ENCODE peak calls at places on chromosomes 4 and X, in seven cellular contexts. K, Q, O, E, C, M and L are unnamed samples. For H3K4me1, the result is how much of the 10 kb centered on the place peaks cover.

GRCh38 chr4:42985971-42986370 is 93.5 kb downstream of the GRXCR1 start:
- DNase-seq in K (no peak), Q (no peak), O (no peak), E (no peak), C (no peak), M (no peak), L (no peak)

GRCh38 chr4:112523008-112523440 is 7.0 kb upstream of the NEUROG2 start:
- DNase-seq in K (no peak), Q (no peak), O (peak), E (peak), C (no peak), M (peak), L (no peak)

GRCh38 chr4:186485621-186486062 is 69.7 kb downstream of the MTNR1A start:
- DNase-seq in K (no peak), Q (peak), O (no peak), E (no peak), C (no peak), M (no peak), L (no peak)

GRCh38 chrX:150361070-150361776 is 1.9 kb upstream of the MAMLD1 start:
- DNase-seq in K (peak), Q (peak), O (peak), E (peak), C (no peak), M (peak), L (no peak)

GRCh38 chr4:113773014-113773413 is 11.5 kb upstream of the CAMK2D start:
- DNase-seq in K (no peak), Q (no peak), O (no peak), E (no peak), C (no peak), M (no peak), L (no peak)

GRCh38 chr4:122889726-122890125 is 32.7 kb downstream of the NUDT6 start:
- DNase-seq in K (no peak), Q (no peak), O (no peak), E (no peak), C (no peak), M (peak), L (no peak)

GRCh38 chr4:38013461-38014366 is 53.5 kb downstream of the PTTG2 start:
- DNase-seq in K (no peak), Q (peak), O (no peak), E (no peak), C (no peak), M (no peak), L (no peak)

GRCh38 chr4:89586864-89587263 is 250.1 kb downstream of the SNCA start:
- DNase-seq in K (no peak), Q (peak), O (no peak), E (no peak), C (no peak), M (no peak), L (no peak)

GRCh38 chrX:139820358-139820984 is 112.4 kb downstream of the ATP11C start:
- DNase-seq in K (no peak), Q (no peak), O (no peak), E (no peak), C (no peak), M (no peak), L (no peak)

DNA sequence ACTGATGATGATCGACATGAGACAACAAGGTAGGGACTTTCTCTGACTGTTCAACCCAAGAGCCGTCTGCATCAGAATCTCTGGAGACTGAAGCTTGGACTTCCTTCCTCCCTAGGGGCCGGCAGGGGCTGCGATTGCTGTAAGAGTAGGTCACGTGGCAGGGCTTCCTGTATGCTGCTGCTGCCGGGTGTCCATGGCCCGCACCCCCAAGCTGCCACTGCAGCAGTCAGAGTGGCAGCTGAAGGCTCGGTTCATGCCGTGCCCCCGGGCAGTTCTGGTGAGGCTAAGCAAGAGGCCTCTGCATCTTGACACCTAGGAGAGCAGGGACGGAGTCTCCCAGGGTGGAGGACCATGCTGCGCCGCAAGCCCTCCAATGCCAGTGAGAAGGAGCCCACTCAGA is at the start of gene SASH3:
- DNase-seq in K (peak), Q (no peak), O (peak), E (no peak), C (no peak), M (peak), L (no peak)
- H3K4me1 ChIP-seq in K (half or more), Q (under half), O (half or more), E (under half), C (under half), M (under half), L (under half)

GRCh38 chr4:150591284-150591874 is 9.4 kb downstream of the MAB21L2 start:
- DNase-seq in K (no peak), Q (no peak), O (no peak), E (peak), C (no peak), M (no peak), L (no peak)

GRCh38 chr4:150588341-150588740 is 6.4 kb downstream of the MAB21L2 start:
- DNase-seq in K (no peak), Q (no peak), O (no peak), E (no peak), C (no peak), M (no peak), L (no peak)

GRCh38 chr4:150586162-150586561 is 4.2 kb downstream of the MAB21L2 start:
- DNase-seq in K (no peak), Q (no peak), O (no peak), E (no peak), C (no peak), M (no peak), L (no peak)

GRCh38 chr4:150591904-150592303 is 10.0 kb downstream of the MAB21L2 start:
- DNase-seq in K (no peak), Q (no peak), O (no peak), E (peak), C (no peak), M (no peak), L (no peak)

GRCh38 chr4:150589174-150589573 is 7.2 kb downstream of the MAB21L2 start:
- DNase-seq in K (no peak), Q (no peak), O (no peak), E (no peak), C (no peak), M (no peak), L (no peak)
- H3K4me1 ChIP-seq in K (under half), Q (under half), O (under half), E (under half), C (under half), M (under half), L (under half)

GRCh38 chrX:135436966-135437866 is 15.5 kb downstream of the SMIM10L2A start:
- DNase-seq in K (no peak), Q (no peak), O (no peak), E (no peak), C (no peak), M (no peak), L (no peak)

GRCh38 chrX:135438734-135439043 is 16.9 kb downstream of the SMIM10L2A start:
- DNase-seq in K (no peak), Q (no peak), O (peak), E (no peak), C (no peak), M (no peak), L (no peak)

GRCh38 chrX:135435933-135436332 is 14.2 kb downstream of the SMIM10L2A start:
- DNase-seq in K (no peak), Q (no peak), O (no peak), E (no peak), C (no peak), M (no peak), L (no peak)

GRCh38 chrX:135436456-135436855 is 14.7 kb downstream of the SMIM10L2A start:
- DNase-seq in K (no peak), Q (no peak), O (no peak), E (no peak), C (no peak), M (no peak), L (no peak)

DNA sequence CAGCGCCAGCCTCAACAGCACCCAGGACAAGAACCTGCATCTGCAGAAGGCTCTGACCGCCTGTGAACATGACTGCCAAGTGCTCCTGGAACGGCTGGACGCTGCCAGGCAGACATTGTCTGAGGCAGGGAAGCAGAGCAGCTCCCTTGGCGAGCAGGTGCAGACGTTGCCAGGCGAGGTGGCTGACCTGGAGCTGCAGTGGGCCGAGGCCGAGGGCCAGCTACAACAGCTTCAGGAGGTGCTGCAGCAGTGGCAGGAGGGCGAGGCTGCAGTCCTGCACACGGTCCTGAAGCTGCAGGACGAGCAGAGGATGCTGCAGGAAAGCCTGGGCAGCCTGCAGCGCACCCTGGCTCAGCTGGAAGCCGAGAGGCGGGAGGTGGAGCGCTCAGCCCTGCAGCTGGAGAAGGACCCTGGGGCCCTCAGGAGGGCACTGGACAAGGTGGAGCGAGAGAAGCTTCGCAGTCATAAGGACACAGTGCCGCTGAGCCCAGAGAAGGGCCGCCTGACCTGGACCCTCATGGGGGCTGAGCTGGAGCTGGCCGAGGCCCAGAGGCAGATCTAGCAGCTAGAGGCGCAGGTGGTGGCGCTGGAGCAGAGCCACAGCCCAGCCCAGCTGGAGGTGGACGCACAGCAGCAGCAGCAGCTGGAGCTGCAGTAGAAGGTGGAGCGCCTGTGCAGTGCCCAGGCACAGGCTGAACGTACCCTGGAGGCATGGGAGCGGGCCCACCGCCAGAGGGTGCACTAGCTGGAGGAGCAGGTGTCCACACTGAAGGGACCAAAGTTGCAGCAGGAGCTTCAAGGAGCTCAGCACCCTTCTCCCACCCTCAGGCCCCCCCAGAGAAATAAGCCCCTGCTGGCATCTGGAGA is 16.4 kb downstream of the SMIM10L2A start:
- DNase-seq in K (no peak), Q (no peak), O (peak), E (no peak), C (no peak), M (no peak), L (no peak)
- H3K4me1 ChIP-seq in K (under half), Q (under half), O (under half), E (under half), C (under half), M (under half), L (under half)

GRCh38 chrX:2705461-2705860 is 14.4 kb downstream of the CD99 start:
- DNase-seq in K (no peak), Q (peak), O (peak), E (no peak), C (no peak), M (no peak), L (no peak)
- H3K4me1 ChIP-seq in K (half or more), Q (half or more), O (half or more), E (under half), C (half or more), M (half or more), L (under half)

GRCh38 chr4:8390604-8391003 is 49.9 kb downstream of the ACOX3 start:
- DNase-seq in K (no peak), Q (no peak), O (no peak), E (no peak), C (no peak), M (no peak), L (no peak)
- H3K4me1 ChIP-seq in K (under half), Q (under half), O (under half), E (under half), C (under half), M (under half), L (under half)

GRCh38 chr4:1291996-1292702 is 2.5 kb downstream of the MAEA start:
- DNase-seq in K (no peak), Q (no peak), O (peak), E (peak), C (no peak), M (no peak), L (peak)

GRCh38 chr4:1294424-1294823 is 4.7 kb downstream of the MAEA start:
- DNase-seq in K (no peak), Q (no peak), O (peak), E (no peak), C (no peak), M (no peak), L (no peak)

GRCh38 chr4:1293981-1294380 is 4.3 kb downstream of the MAEA start:
- DNase-seq in K (no peak), Q (no peak), O (peak), E (no peak), C (no peak), M (no peak), L (no peak)

GRCh38 chr4:1294891-1295290 is 5.2 kb downstream of the MAEA start:
- DNase-seq in K (no peak), Q (no peak), O (peak), E (no peak), C (no peak), M (no peak), L (no peak)

DNA sequence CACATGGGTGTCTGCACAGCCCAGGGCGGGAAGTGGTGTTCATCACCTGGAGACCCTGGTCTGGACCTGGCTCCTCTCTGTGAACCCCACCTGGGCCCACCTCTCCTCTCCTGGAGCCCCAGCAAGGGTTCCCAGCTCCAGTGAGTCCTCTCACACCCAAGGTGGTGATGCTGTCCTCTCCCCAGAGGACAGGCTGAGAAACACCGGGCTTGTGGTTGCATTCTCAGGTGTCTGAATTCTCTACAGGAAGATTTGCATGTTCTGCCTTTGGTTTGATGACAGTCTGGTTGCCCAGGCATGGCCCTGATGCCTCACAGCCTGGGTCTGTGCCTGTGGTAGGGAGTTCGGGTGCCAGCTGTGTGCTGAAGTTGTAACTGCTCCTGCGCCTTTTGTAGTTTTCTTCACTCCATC is 3.8 kb downstream of the MAEA start:
- DNase-seq in K (no peak), Q (no peak), O (peak), E (no peak), C (no peak), M (no peak), L (peak)
- H3K4me1 ChIP-seq in K (under half), Q (under half), O (half or more), E (under half), C (under half), M (under half), L (under half)

GRCh38 chr4:54165438-54165837 is 63.7 kb upstream of the PDGFRA start:
- DNase-seq in K (no peak), Q (peak), O (no peak), E (no peak), C (no peak), M (no peak), L (no peak)

GRCh38 chr4:54167508-54167907 is 61.6 kb upstream of the PDGFRA start:
- DNase-seq in K (no peak), Q (no peak), O (no peak), E (no peak), C (no peak), M (no peak), L (no peak)

GRCh38 chr4:54159543-54159942 is 59.6 kb downstream of the GSX2 start:
- DNase-seq in K (no peak), Q (no peak), O (no peak), E (no peak), C (no peak), M (no peak), L (no peak)

GRCh38 chr4:54169176-54169575 is 59.9 kb upstream of the PDGFRA start:
- DNase-seq in K (no peak), Q (no peak), O (no peak), E (no peak), C (no peak), M (no peak), L (no peak)

GRCh38 chr4:54165011-54165410 is 64.1 kb upstream of the PDGFRA start:
- DNase-seq in K (no peak), Q (no peak), O (no peak), E (no peak), C (no peak), M (no peak), L (no peak)
- H3K4me1 ChIP-seq in K (under half), Q (under half), O (under half), E (under half), C (under half), M (under half), L (under half)

GRCh38 chr4:74541611-74542177 is 96.8 kb downstream of the AREG start:
- DNase-seq in K (no peak), Q (no peak), O (no peak), E (peak), C (no peak), M (peak), L (peak)

GRCh38 chr4:74544655-74545361 is 99.9 kb downstream of the AREG start:
- DNase-seq in K (no peak), Q (peak), O (no peak), E (no peak), C (no peak), M (peak), L (peak)

GRCh38 chr4:74545488-74545887 is 100.6 kb downstream of the AREG start:
- DNase-seq in K (no peak), Q (peak), O (no peak), E (no peak), C (no peak), M (peak), L (peak)

GRCh38 chr4:74543983-74544382 is 99.0 kb downstream of the AREG start:
- DNase-seq in K (no peak), Q (peak), O (no peak), E (no peak), C (no peak), M (no peak), L (no peak)

DNA sequence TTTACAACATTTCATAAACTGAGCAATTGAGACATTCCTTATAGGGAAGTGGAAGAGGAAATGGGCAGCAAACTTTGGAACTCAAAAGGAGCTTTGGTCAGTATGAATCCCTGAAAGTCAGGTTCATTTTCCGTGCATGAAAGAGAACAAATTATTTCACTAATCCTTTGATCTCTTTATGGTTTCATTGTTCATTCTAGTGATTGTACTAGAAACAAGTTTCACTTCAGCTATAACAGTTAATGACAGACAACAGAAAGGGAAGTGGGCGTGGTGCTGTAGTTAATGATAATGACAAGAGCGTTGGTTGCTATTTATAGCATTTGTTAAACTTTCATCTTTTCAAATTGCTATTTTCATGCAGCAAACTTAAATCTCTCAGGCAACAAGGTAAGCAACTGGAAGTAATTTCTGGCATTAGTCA is 98.3 kb downstream of the AREG start:
- DNase-seq in K (no peak), Q (peak), O (no peak), E (no peak), C (no peak), M (peak), L (peak)
- H3K4me1 ChIP-seq in K (under half), Q (half or more), O (under half), E (under half), C (under half), M (under half), L (under half)